ENCODE peak calls at places on chromosome 2, in five cellular contexts. C, M, S, L and F are unnamed samples.
A peak's percentile ranks its signal among the peaks of the same experiment; 100 is the strongest.

GRCh38 chr2:126513033-126513432 is 142.9 kb upstream of the GYPC start:
- DNase-seq in S (no peak), C (no peak), M (no peak), L (no peak), F (no peak)

GRCh38 chr2:222938327-222938726 is 77.5 kb downstream of the ACSL3 start:
- DNase-seq in C (no peak), L (no peak), M (no peak), S (no peak), F (no peak)

GRCh38 chr2:174654429-174654941 is 56.9 kb upstream of the WIPF1 start:
- DNase-seq in M (no peak), S (no peak), L (no peak), C (no peak), F (no peak)

GRCh38 chr2:234867882-234868285 is 83.9 kb upstream of the SH3BP4 start:
- DNase-seq in L (no peak), C (no peak), S (no peak), M (no peak), F (no peak)

GRCh38 chr2:27781496-27781895 is 10.0 kb downstream of the MRPL33 start:
- DNase-seq in S (no peak), M (no peak), L (no peak), C (no peak), F (no peak)

GRCh38 chr2:101809656-101810055 is 112.1 kb downstream of the MAP4K4 start:
- DNase-seq in L (no peak), M (no peak), S (no peak), C (no peak), F (no peak)

GRCh38 chr2:67463810-67464209 is 66.7 kb downstream of the ETAA1 start:
- DNase-seq in M (no peak), L (no peak), S (peak; percentile 91), C (no peak), F (no peak)

GRCh38 chr2:145598434-145598833 is 1078.5 kb upstream of the ZEB2 start:
- DNase-seq in L (no peak), C (no peak), M (no peak), S (no peak), F (no peak)

GRCh38 chr2:25294573-25295462 is 46.9 kb downstream of the DNMT3A start:
- DNase-seq in M (no peak), S (no peak), L (peak; percentile 83), C (no peak), F (peak; percentile 75)

GRCh38 chr2:69082430-69082997 is 69.5 kb downstream of the ANTXR1 start:
- DNase-seq in S (no peak), L (no peak), M (no peak), C (no peak), F (peak; percentile 25)

GRCh38 chr2:120942658-120943057 is 207.0 kb downstream of the GLI2 start:
- DNase-seq in C (no peak), M (no peak), S (no peak), L (no peak), F (no peak)

GRCh38 chr2:180705122-180705521 is 275.3 kb upstream of the UBE2E3 start:
- DNase-seq in L (no peak), S (no peak), C (no peak), M (no peak), F (no peak)

GRCh38 chr2:68980956-68981355 is 6.5 kb downstream of the GKN1 start:
- DNase-seq in S (no peak), C (no peak), M (no peak), L (no peak), F (no peak)

GRCh38 chr2:58109481-58109880 is 62.9 kb downstream of the VRK2 start:
- DNase-seq in S (no peak), L (no peak), M (no peak), C (no peak), F (no peak)

GRCh38 chr2:47054867-47055266 is 100.2 kb downstream of the STPG4 start:
- DNase-seq in M (no peak), C (no peak), S (no peak), L (no peak), F (no peak)

GRCh38 chr2:216687646-216688045 is 7.7 kb downstream of the IGFBP5 start:
- DNase-seq in S (no peak), L (peak; percentile 53), C (no peak), M (no peak), F (no peak)